ENCODE peak calls at places on chromosomes 12 and 14, in five cellular contexts. A is brain pericyte; T is fibroblast of the aortic adventitia; W is NCI-H345; Y is stimulated activated CD4-positive, alpha-beta T cell treated with anti-CD3 and anti-CD28 coated beads, Interleukin-1b, Interleukin-23, amount 100 ng/mL, for 24 hours. D is an unnamed sample.

GRCh38 chr12:68237523-68238070 is 12.0 kb upstream of the IL26 start:
- DNase-seq in Y (no peak), A (no peak), W (no peak), T (peak), D (no peak)

GRCh38 chr12:57897296-57897974 is 43.9 kb upstream of the ATP23 start:
- DNase-seq in T (no peak), W (no peak), A (no peak), Y (no peak), D (no peak)

GRCh38 chr14:28767851-28768548 is 1.4 kb downstream of the FOXG1 start:
- DNase-seq in T (no peak), A (no peak), W (peak), Y (no peak), D (no peak)

GRCh38 chr14:36905272-36906046 is 243.8 kb downstream of the PAX9 start:
- DNase-seq in A (no peak), Y (no peak), T (no peak), W (no peak), D (no peak)

GRCh38 chr14:64232095-64232830 is 61.9 kb downstream of the ESR2 start:
- DNase-seq in A (peak), W (no peak), Y (no peak), T (peak), D (no peak)

GRCh38 chr12:72465940-72466630 is 193.9 kb downstream of the TRHDE start:
- DNase-seq in T (no peak), A (no peak), W (no peak), Y (no peak), D (no peak)

GRCh38 chr12:132178801-132179401 is 34.6 kb downstream of the NOC4L start:
- DNase-seq in Y (no peak), T (no peak), W (peak), A (no peak), D (no peak)

GRCh38 chr12:51922146-51922545 is 14.8 kb downstream of the ACVRL1 start:
- DNase-seq in Y (no peak), T (no peak), W (no peak), A (no peak), D (no peak)

GRCh38 chr14:92718659-92719058 is 29.8 kb downstream of the LGMN start:
- DNase-seq in W (no peak), A (no peak), Y (no peak), T (peak), D (no peak)

GRCh38 chr12:2682301-2683282 is 112.2 kb upstream of the FKBP4 start:
- DNase-seq in Y (no peak), W (peak), A (no peak), T (peak), D (no peak)

GRCh38 chr14:101839236-101839635 is 77.7 kb downstream of the PPP2R5C start:
- DNase-seq in A (no peak), T (no peak), W (no peak), Y (no peak), D (no peak)

GRCh38 chr12:55682087-55682796 is 25.5 kb downstream of the ITGA7 start:
- DNase-seq in T (no peak), Y (no peak), W (no peak), A (no peak), D (no peak)

GRCh38 chr14:71070169-71070568 is 162.9 kb downstream of the PCNX1 start:
- DNase-seq in W (no peak), T (no peak), Y (no peak), A (no peak), D (no peak)

D was measured in mesothelial cell of epicardium.